ENCODE peak calls at places on chromosomes 13 and 19, in four cellular contexts. L is HepG2, S is A549, I is GM12878. Q is an unnamed sample.

GRCh38 chr13:90594694-90595093 is 752.8 kb upstream of the MIR17HG start:
- DNase-seq in L (no peak), S (no peak), I (no peak), Q (no peak)

GRCh38 chr19:48724796-48725753 is 5.5 kb upstream of the MAMSTR start:
- DNase-seq in L (no peak), S (peak; percentile 59), I (no peak), Q (peak; percentile 99)

GRCh38 chr13:105804561-105805190 is 730.8 kb downstream of the EFNB2 start:
- DNase-seq in L (no peak), S (no peak), I (no peak), Q (no peak)

GRCh38 chr13:21219044-21219381 is 42.6 kb downstream of the MRPL57 start:
- DNase-seq in L (no peak), S (no peak), I (no peak), Q (peak; percentile 75)

GRCh38 chr19:2719910-2720776 is 1.0 kb downstream of the DIRAS1 start:
- DNase-seq in L (no peak), S (no peak), I (no peak), Q (no peak)

GRCh38 chr19:7970716-7971448 is 27.4 kb upstream of the TIMM44 start:
- DNase-seq in L (peak; percentile 47), S (peak; percentile 39), I (no peak), Q (peak; percentile 57)

GRCh38 chr13:59671853-59672252 is 491.9 kb downstream of the DIAPH3 start:
- DNase-seq in L (no peak), S (no peak), I (no peak), Q (no peak)

GRCh38 chr19:50314724-50315700 is 14.2 kb downstream of the KCNC3 start:
- DNase-seq in L (no peak), S (no peak), I (no peak), Q (no peak)

GRCh38 chr19:46426506-46427162 is 2.1 kb downstream of the PNMA8C start:
- DNase-seq in L (peak; percentile 71), S (peak; percentile 95), I (no peak), Q (no peak)

DNA sequence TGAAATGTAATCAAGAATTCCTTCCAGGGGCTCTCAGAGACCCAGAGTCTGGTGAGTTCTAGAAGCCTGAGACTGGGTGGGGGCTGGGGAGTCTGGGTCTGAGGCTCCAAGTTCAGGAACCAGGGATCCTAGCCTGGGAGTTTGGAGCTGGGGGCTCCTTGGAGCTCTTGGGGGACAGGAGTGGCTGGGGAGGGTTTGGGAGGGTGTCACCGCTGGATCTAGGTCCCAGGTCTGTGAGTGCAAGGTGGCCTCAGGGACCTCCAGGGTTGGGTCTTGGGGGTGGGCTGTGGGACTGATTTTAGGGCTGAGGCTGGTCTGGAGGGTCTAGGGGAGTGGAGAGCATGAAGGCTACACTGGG is 1.1 kb downstream of the SYCN start:
- DNase-seq in L (no peak), S (no peak), I (no peak), Q (no peak)
- TF ChIP-seq MYC in L (no peak), S (no peak), I (no peak), Q (no peak)

GRCh38 chr13:19957320-19958118 is 1.0 kb upstream of the ZMYM2 start:
- DNase-seq in L (no peak), S (peak; percentile 58), I (peak; percentile 60), Q (peak; percentile 71)
- TF ChIP-seq POLR2A in L (no peak), S (peak; percentile 43), I (peak; percentile 82), Q (no peak)

GRCh38 chr19:43774103-43774939 is 6.5 kb downstream of the KCNN4 start:
- DNase-seq in L (peak; percentile 63), S (no peak), I (no peak), Q (no peak)
- TF ChIP-seq MAX in L (peak; percentile 73), S (no peak), I (no peak), Q (no peak)

GRCh38 chr13:26719356-26719945 is 41.1 kb downstream of the GPR12 start:
- DNase-seq in L (no peak), S (no peak), I (no peak), Q (peak; percentile 94)
- TF ChIP-seq MYC in L (no peak), S (no peak), I (no peak), Q (peak; percentile 64)

Q was measured in NB4.